ENCODE peak calls at places on chromosomes 1 and 21, in seven cellular contexts. N, X, O, R, Y, G and S are unnamed samples.

GRCh38 chr1:53091841-53092645 is 30.0 kb downstream of the PODN start:
- DNase-seq in N (no peak), X (no peak), O (no peak), R (no peak), Y (peak; percentile 39), G (no peak), S (peak; percentile 17)

GRCh38 chr1:85137660-85138059 is 63.2 kb downstream of the SYDE2 start:
- DNase-seq in N (no peak), X (no peak), O (peak; percentile 13), R (peak; percentile 87), Y (no peak), G (no peak), S (peak; percentile 31)

GRCh38 chr1:17630048-17630830 is 90.7 kb downstream of the ARHGEF10L start:
- DNase-seq in N (no peak), X (no peak), O (no peak), R (peak; percentile 38), Y (no peak), G (no peak), S (no peak)

GRCh38 chr1:221972262-221973235 is 230.7 kb upstream of the DUSP10 start:
- DNase-seq in N (no peak), X (no peak), O (no peak), R (no peak), Y (no peak), G (no peak), S (no peak)

GRCh38 chr1:25906644-25907300 is 553 bp upstream of the STMN1 start:
- DNase-seq in N (no peak), X (peak; percentile 28), O (no peak), R (peak; percentile 32), Y (no peak), G (peak; percentile 25), S (peak; percentile 7)

GRCh38 chr1:153353226-153353947 is 4.3 kb upstream of the S100A9 start:
- DNase-seq in N (peak; percentile 11), X (peak; percentile 60), O (no peak), R (no peak), Y (no peak), G (no peak), S (no peak)

GRCh38 chr1:213399695-213400094 is 348.7 kb downstream of the RPS6KC1 start:
- DNase-seq in N (no peak), X (peak; percentile 90), O (no peak), R (no peak), Y (no peak), G (no peak), S (no peak)

GRCh38 chr21:35204850-35205564 is 155.9 kb upstream of the RUNX1 start:
- DNase-seq in N (no peak), X (no peak), O (no peak), R (peak; percentile 47), Y (peak; percentile 90), G (no peak), S (peak; percentile 21)

GRCh38 chr1:58006421-58007032 is 540.0 kb downstream of the OMA1 start:
- DNase-seq in N (no peak), X (no peak), O (no peak), R (no peak), Y (no peak), G (no peak), S (no peak)

GRCh38 chr1:229913491-229913890 is 153.5 kb upstream of the GALNT2 start:
- DNase-seq in N (no peak), X (peak; percentile 8), O (no peak), R (no peak), Y (no peak), G (no peak), S (no peak)